ENCODE peak calls at places on chromosomes 5 and 9, in six cellular contexts. U is mesendoderm, D is H9, R is mesenchymal stem cell, J is IMR-90, Y is trophoblast cell. B is an unnamed sample.

GRCh38 chr5:175709276-175709781 is 51.5 kb downstream of the HRH2 start:
- DNase-seq in J (no peak), D (no peak), R (no peak), U (no peak), Y (no peak), B (no peak)

GRCh38 chr9:87710448-87710847 is 15.5 kb upstream of the CTSL start:
- DNase-seq in U (no peak), J (no peak), D (no peak), R (peak; percentile 44), Y (no peak), B (no peak)

GRCh38 chr9:107637421-107638420 is 148.2 kb upstream of the KLF4 start:
- DNase-seq in J (peak; percentile 98), Y (peak; percentile 52), D (peak; percentile 71), R (peak; percentile 99), U (peak; percentile 84), B (peak; percentile 40)

GRCh38 chr5:96745844-96746531 is 61.8 kb downstream of the ERAP1 start:
- DNase-seq in U (no peak), J (peak; percentile 39), Y (no peak), R (peak; percentile 15), D (no peak), B (no peak)

GRCh38 chr5:122190156-122190555 is 60.8 kb downstream of the ZNF474 start:
- DNase-seq in J (no peak), R (no peak), Y (no peak), D (no peak), U (no peak), B (no peak)

GRCh38 chr5:127206320-127207113 is 84.1 kb upstream of the MEGF10 start:
- DNase-seq in Y (no peak), D (no peak), J (peak; percentile 77), U (peak; percentile 12), R (peak; percentile 85), B (no peak)

GRCh38 chr5:115813719-115814118 is 2.7 kb downstream of the CDO1 start:
- DNase-seq in R (no peak), D (no peak), U (no peak), J (no peak), Y (no peak), B (no peak)

GRCh38 chr9:124716795-124717194 is 54.3 kb downstream of the NR6A1 start:
- DNase-seq in D (no peak), J (peak; percentile 76), U (no peak), Y (no peak), R (no peak), B (no peak)

GRCh38 chr9:137240841-137241489 is at the start of gene TUBB4B:
- DNase-seq in U (peak; percentile 100), J (peak; percentile 100), D (peak; percentile 100), R (peak; percentile 100), Y (peak; percentile 99), B (peak; percentile 100)

GRCh38 chr9:90600029-90600428 is 42.6 kb downstream of the DIRAS2 start:
- DNase-seq in R (no peak), U (peak; percentile 37), D (no peak), J (no peak), Y (no peak), B (no peak)

GRCh38 chr9:94126844-94127243 is 42.6 kb downstream of the PTPDC1 start:
- DNase-seq in Y (no peak), U (no peak), J (no peak), D (no peak), R (no peak), B (no peak)

GRCh38 chr5:9698125-9698848 is 68.1 kb upstream of the TAS2R1 start:
- DNase-seq in U (no peak), D (no peak), J (peak; percentile 71), R (peak; percentile 67), Y (peak; percentile 51), B (no peak)

GRCh38 chr5:145936401-145937131 is at the start of gene SH3RF2:
- DNase-seq in R (peak; percentile 74), D (peak; percentile 97), J (peak; percentile 73), U (peak; percentile 97), Y (no peak), B (peak; percentile 78)

GRCh38 chr5:8641796-8642505 is 773.0 kb downstream of the MTRR start:
- DNase-seq in J (no peak), U (no peak), D (no peak), Y (no peak), R (no peak), B (no peak)

GRCh38 chr5:41747291-41747690 is 122.9 kb downstream of the OXCT1 start:
- DNase-seq in U (no peak), Y (no peak), D (no peak), R (peak; percentile 61), J (peak; percentile 71), B (no peak)

GRCh38 chr5:141359790-141360426 is at the start of gene PCDHGB2:
- DNase-seq in U (peak; percentile 73), D (peak; percentile 50), R (peak; percentile 1), J (peak; percentile 64), Y (no peak), B (no peak)

GRCh38 chr5:5650949-5651348 is 228.5 kb downstream of the ICE1 start:
- DNase-seq in J (no peak), Y (no peak), D (no peak), R (no peak), U (no peak), B (no peak)

GRCh38 chr9:36486454-36486932 is 86.2 kb upstream of the MELK start:
- DNase-seq in R (peak; percentile 47), U (no peak), J (peak; percentile 11), D (no peak), Y (no peak), B (peak; percentile 30)

GRCh38 chr5:181187500-181188213 is 17.3 kb downstream of the TRIM7 start:
- DNase-seq in Y (peak; percentile 91), D (peak; percentile 87), R (peak; percentile 91), J (peak; percentile 80), U (peak; percentile 89), B (peak; percentile 84)

GRCh38 chr5:180040287-180041214 is 31.0 kb downstream of the RNF130 start:
- DNase-seq in J (no peak), D (no peak), U (no peak), R (no peak), Y (no peak), B (no peak)

GRCh38 chr5:15959560-15960164 is 219.9 kb downstream of the MARCHF11 start:
- DNase-seq in U (no peak), D (no peak), Y (no peak), R (no peak), J (no peak), B (no peak)

GRCh38 chr5:142644127-142644526 is 41.8 kb downstream of the FGF1 start:
- DNase-seq in Y (no peak), D (no peak), R (peak; percentile 44), J (peak; percentile 36), U (no peak), B (no peak)
- H3K9ac ChIP-seq in Y (no peak overlapping the region), D (no peak overlapping the region), R (peak overlapping the region; percentile 42), J (peak overlapping the region; percentile 29), U (no peak overlapping the region), B (no peak overlapping the region)

GRCh38 chr9:134350416-134350994 is 24.2 kb downstream of the RXRA start:
- DNase-seq in D (no peak), U (no peak), R (no peak), J (no peak), Y (no peak), B (no peak)

GRCh38 chr9:134347996-134348395 is 21.7 kb downstream of the RXRA start:
- DNase-seq in R (no peak), Y (no peak), D (no peak), U (no peak), J (no peak), B (no peak)

GRCh38 chr9:134351777-134352176 is 25.5 kb downstream of the RXRA start:
- DNase-seq in Y (no peak), U (no peak), J (no peak), D (no peak), R (no peak), B (no peak)

GRCh38 chr9:134348404-134349155 is 22.3 kb downstream of the RXRA start:
- DNase-seq in Y (no peak), R (no peak), U (no peak), J (no peak), D (no peak), B (no peak)

GRCh38 chr9:134349941-134350340 is 23.7 kb downstream of the RXRA start:
- DNase-seq in Y (no peak), D (no peak), U (no peak), R (peak; percentile 26), J (no peak), B (no peak)
- H3K79me1 ChIP-seq in Y (no peaks in the 10 kb centered on the region), D (no peaks in the 10 kb centered on the region), U (peaks cover 38% of the 10 kb centered on the region), R (peaks cover 78% of the 10 kb centered on the region), J (peaks cover 94% of the 10 kb centered on the region), B (peaks cover 60% of the 10 kb centered on the region)

GRCh38 chr9:77457916-77458592 is 190.1 kb downstream of the GNA14 start:
- DNase-seq in Y (peak; percentile 65), R (peak; percentile 75), D (peak; percentile 80), U (peak; percentile 86), J (peak; percentile 60), B (peak; percentile 70)

GRCh38 chr9:77453857-77454647 is 194.1 kb downstream of the GNA14 start:
- DNase-seq in U (no peak), J (no peak), R (no peak), Y (no peak), D (no peak), B (no peak)

GRCh38 chr9:77454668-77455067 is 193.5 kb downstream of the GNA14 start:
- DNase-seq in U (no peak), Y (no peak), D (no peak), J (peak; percentile 64), R (no peak), B (no peak)

GRCh38 chr9:77455312-77455927 is 192.7 kb downstream of the GNA14 start:
- DNase-seq in Y (peak; percentile 24), J (no peak), U (peak; percentile 81), D (no peak), R (peak; percentile 43), B (no peak)

GRCh38 chr9:77456829-77457437 is 191.2 kb downstream of the GNA14 start:
- DNase-seq in D (peak; percentile 90), J (peak; percentile 91), U (peak; percentile 95), R (peak; percentile 90), Y (peak; percentile 88), B (peak; percentile 84)
- H3K9ac ChIP-seq in D (no peak overlapping the region), J (no peak overlapping the region), U (peak overlapping the region; percentile 27), R (no peak overlapping the region), Y (no peak overlapping the region), B (no peak overlapping the region)

GRCh38 chr9:89462817-89463216 is 35.1 kb downstream of the SEMA4D start:
- DNase-seq in D (no peak), U (no peak), R (no peak), Y (no peak), J (no peak), B (no peak)
- H3K79me1 ChIP-seq in D (peaks cover 2% of the 10 kb centered on the region), U (peaks cover 7% of the 10 kb centered on the region), R (peaks cover 26% of the 10 kb centered on the region), Y (no peaks in the 10 kb centered on the region), J (no peaks in the 10 kb centered on the region), B (peaks cover 15% of the 10 kb centered on the region)

GRCh38 chr9:116238751-116239340 is 85.3 kb downstream of the PAPPA start:
- DNase-seq in U (no peak), D (no peak), J (peak; percentile 63), Y (no peak), R (peak; percentile 30), B (no peak)

GRCh38 chr9:116237456-116237855 is 83.9 kb downstream of the PAPPA start:
- DNase-seq in J (no peak), R (no peak), Y (no peak), D (no peak), U (no peak), B (no peak)

GRCh38 chr9:116233160-116233530 is 79.6 kb downstream of the PAPPA start:
- DNase-seq in R (peak; percentile 55), D (no peak), Y (no peak), J (no peak), U (no peak), B (no peak)

GRCh38 chr9:116234091-116234490 is 80.5 kb downstream of the PAPPA start:
- DNase-seq in R (peak; percentile 100), D (no peak), Y (peak; percentile 47), J (peak; percentile 99), U (peak; percentile 97), B (no peak)

GRCh38 chr9:116238225-116238624 is 84.6 kb downstream of the PAPPA start:
- DNase-seq in R (peak; percentile 86), Y (no peak), J (peak; percentile 93), U (no peak), D (no peak), B (no peak)
- H3K9ac ChIP-seq in R (peak overlapping the region; percentile 39), Y (no peak overlapping the region), J (no peak overlapping the region), U (no peak overlapping the region), D (no peak overlapping the region), B (no peak overlapping the region)

B was measured in neuronal stem cell.